ENCODE peak calls at places on chromosomes 3 and 15, in eight cellular contexts. One of them, this sample, is unnamed.

GRCh38 chr3:48470286-48470685 is 23.7 kb downstream of the ATRIP start:
- DNase-seq in Right ventricle myocardium superior: no peak
- DNase-seq in left ventricle myocardium inferior: no peak
- DNase-seq in Kasumi-1: no peak
- DNase-seq in CD14-positive monocyte: no peak
- DNase-seq in NCI-H1417: no peak
- DNase-seq in amniotic stem cell: no peak
- DNase-seq in occipital lobe: no peak
- DNase-seq in this sample: no peak

GRCh38 chr15:101250331-101250730 is 1.5 kb downstream of the CHSY1 start:
- DNase-seq in Right ventricle myocardium superior: no peak
- DNase-seq in left ventricle myocardium inferior: no peak
- DNase-seq in Kasumi-1: peak
- DNase-seq in CD14-positive monocyte: no peak
- DNase-seq in NCI-H1417: no peak
- DNase-seq in amniotic stem cell: no peak
- DNase-seq in occipital lobe: no peak
- DNase-seq in this sample: no peak

GRCh38 chr15:62895905-62896316 is 146.6 kb upstream of the TPM1 start:
- DNase-seq in Right ventricle myocardium superior: no peak
- DNase-seq in left ventricle myocardium inferior: no peak
- DNase-seq in Kasumi-1: no peak
- DNase-seq in CD14-positive monocyte: no peak
- DNase-seq in NCI-H1417: no peak
- DNase-seq in amniotic stem cell: no peak
- DNase-seq in occipital lobe: no peak
- DNase-seq in this sample: no peak

GRCh38 chr3:9340450-9341009 is 22.3 kb upstream of the THUMPD3 start:
- DNase-seq in Right ventricle myocardium superior: no peak
- DNase-seq in left ventricle myocardium inferior: no peak
- DNase-seq in Kasumi-1: no peak
- DNase-seq in CD14-positive monocyte: no peak
- DNase-seq in NCI-H1417: no peak
- DNase-seq in amniotic stem cell: peak
- DNase-seq in occipital lobe: no peak
- DNase-seq in this sample: no peak

GRCh38 chr3:13419356-13420050 is 619 bp downstream of the NUP210 start:
- DNase-seq in Right ventricle myocardium superior: peak
- DNase-seq in left ventricle myocardium inferior: peak
- DNase-seq in Kasumi-1: peak
- DNase-seq in CD14-positive monocyte: no peak
- DNase-seq in NCI-H1417: peak
- DNase-seq in amniotic stem cell: no peak
- DNase-seq in occipital lobe: no peak
- DNase-seq in this sample: peak

GRCh38 chr3:170741756-170742530 is 128.1 kb downstream of the RPL22L1 start:
- DNase-seq in Right ventricle myocardium superior: no peak
- DNase-seq in left ventricle myocardium inferior: no peak
- DNase-seq in Kasumi-1: no peak
- DNase-seq in CD14-positive monocyte: no peak
- DNase-seq in NCI-H1417: no peak
- DNase-seq in amniotic stem cell: no peak
- DNase-seq in occipital lobe: no peak
- DNase-seq in this sample: no peak

GRCh38 chr3:13194285-13195209 is 121.3 kb upstream of the IQSEC1 start:
- DNase-seq in Right ventricle myocardium superior: no peak
- DNase-seq in left ventricle myocardium inferior: no peak
- DNase-seq in Kasumi-1: peak
- DNase-seq in CD14-positive monocyte: no peak
- DNase-seq in NCI-H1417: no peak
- DNase-seq in amniotic stem cell: no peak
- DNase-seq in occipital lobe: no peak
- DNase-seq in this sample: no peak

GRCh38 chr3:45182915-45183881 is 37.0 kb upstream of the CDCP1 start:
- DNase-seq in Right ventricle myocardium superior: no peak
- DNase-seq in left ventricle myocardium inferior: no peak
- DNase-seq in Kasumi-1: no peak
- DNase-seq in CD14-positive monocyte: no peak
- DNase-seq in NCI-H1417: peak
- DNase-seq in amniotic stem cell: peak
- DNase-seq in occipital lobe: no peak
- DNase-seq in this sample: no peak

GRCh38 chr3:111732248-111732879 is 126.7 kb upstream of the PHLDB2 start:
- DNase-seq in Right ventricle myocardium superior: no peak
- DNase-seq in left ventricle myocardium inferior: no peak
- DNase-seq in Kasumi-1: no peak
- DNase-seq in CD14-positive monocyte: no peak
- DNase-seq in NCI-H1417: no peak
- DNase-seq in amniotic stem cell: no peak
- DNase-seq in occipital lobe: no peak
- DNase-seq in this sample: no peak

GRCh38 chr3:70899816-70900215 is 587.4 kb upstream of the MDFIC2 start:
- DNase-seq in Right ventricle myocardium superior: no peak
- DNase-seq in left ventricle myocardium inferior: no peak
- DNase-seq in Kasumi-1: no peak
- DNase-seq in CD14-positive monocyte: no peak
- DNase-seq in NCI-H1417: no peak
- DNase-seq in amniotic stem cell: no peak
- DNase-seq in occipital lobe: no peak
- DNase-seq in this sample: no peak

GRCh38 chr3:95240395-95240794 is 1177.5 kb downstream of the NSUN3 start:
- DNase-seq in Right ventricle myocardium superior: no peak
- DNase-seq in left ventricle myocardium inferior: no peak
- DNase-seq in Kasumi-1: no peak
- DNase-seq in CD14-positive monocyte: no peak
- DNase-seq in NCI-H1417: no peak
- DNase-seq in amniotic stem cell: no peak
- DNase-seq in occipital lobe: no peak
- DNase-seq in this sample: no peak

GRCh38 chr15:47439146-47439869 is 278.0 kb upstream of the SEMA6D start:
- DNase-seq in Right ventricle myocardium superior: no peak
- DNase-seq in left ventricle myocardium inferior: no peak
- DNase-seq in Kasumi-1: no peak
- DNase-seq in CD14-positive monocyte: no peak
- DNase-seq in NCI-H1417: no peak
- DNase-seq in amniotic stem cell: no peak
- DNase-seq in occipital lobe: no peak
- DNase-seq in this sample: no peak

GRCh38 chr3:103127737-103128136 is 692.9 kb downstream of the ZPLD1 start:
- DNase-seq in Right ventricle myocardium superior: no peak
- DNase-seq in left ventricle myocardium inferior: no peak
- DNase-seq in Kasumi-1: no peak
- DNase-seq in CD14-positive monocyte: no peak
- DNase-seq in NCI-H1417: no peak
- DNase-seq in amniotic stem cell: no peak
- DNase-seq in occipital lobe: no peak
- DNase-seq in this sample: no peak

GRCh38 chr3:22898558-22898957 is 304.6 kb upstream of the UBE2E2 start:
- DNase-seq in Right ventricle myocardium superior: no peak
- DNase-seq in left ventricle myocardium inferior: no peak
- DNase-seq in Kasumi-1: no peak
- DNase-seq in CD14-positive monocyte: no peak
- DNase-seq in NCI-H1417: no peak
- DNase-seq in amniotic stem cell: no peak
- DNase-seq in occipital lobe: no peak
- DNase-seq in this sample: no peak

GRCh38 chr3:64945171-64945684 is 257.4 kb upstream of the ADAMTS9 start:
- DNase-seq in Right ventricle myocardium superior: peak
- DNase-seq in left ventricle myocardium inferior: no peak
- DNase-seq in Kasumi-1: peak
- DNase-seq in CD14-positive monocyte: no peak
- DNase-seq in NCI-H1417: no peak
- DNase-seq in amniotic stem cell: no peak
- DNase-seq in occipital lobe: no peak
- DNase-seq in this sample: no peak

GRCh38 chr15:47705601-47706000 is 11.7 kb upstream of the SEMA6D start:
- DNase-seq in Right ventricle myocardium superior: no peak
- DNase-seq in left ventricle myocardium inferior: no peak
- DNase-seq in Kasumi-1: no peak
- DNase-seq in CD14-positive monocyte: no peak
- DNase-seq in NCI-H1417: no peak
- DNase-seq in amniotic stem cell: no peak
- DNase-seq in occipital lobe: no peak
- DNase-seq in this sample: no peak